ENCODE peak calls at places on chromosome 12, in five cellular contexts. Z is psoas muscle, Y is Caco-2, T is heart left ventricle, D is uterus. B is an unnamed sample.

GRCh38 chr12:124518051-124518932 is 49.1 kb downstream of the NCOR2 start:
- DNase-seq in Z (peak; percentile 98), Y (no peak), T (peak; percentile 98), D (peak; percentile 99), B (peak; percentile 99)

GRCh38 chr12:19683178-19683927 is 244.1 kb downstream of the AEBP2 start:
- DNase-seq in Z (no peak), Y (no peak), T (no peak), D (no peak), B (no peak)

GRCh38 chr12:39972119-39972518 is 133.8 kb downstream of the SLC2A13 start:
- DNase-seq in Z (no peak), Y (no peak), T (no peak), D (no peak), B (no peak)

GRCh38 chr12:123986374-123986920 is 13.4 kb downstream of the ZNF664 start:
- DNase-seq in Z (no peak), Y (no peak), T (no peak), D (no peak), B (no peak)

GRCh38 chr12:1481326-1481725 is 113.1 kb downstream of the FBXL14 start:
- DNase-seq in Z (no peak), Y (no peak), T (no peak), D (no peak), B (no peak)

GRCh38 chr12:114976959-114977358 is 293.0 kb upstream of the TBX3 start:
- DNase-seq in Z (no peak), Y (no peak), T (no peak), D (no peak), B (no peak)

GRCh38 chr12:54680374-54680773 is 32.2 kb upstream of the DCD start:
- DNase-seq in Z (no peak), Y (peak; percentile 50), T (no peak), D (no peak), B (no peak)

GRCh38 chr12:69070319-69071090 is 137.5 kb upstream of the CPM start:
- DNase-seq in Z (no peak), Y (peak; percentile 67), T (no peak), D (peak; percentile 28), B (peak; percentile 23)

GRCh38 chr12:132286912-132287311 is 42.5 kb downstream of the GALNT9 start:
- DNase-seq in Z (peak; percentile 11), Y (peak; percentile 50), T (peak; percentile 37), D (no peak), B (no peak)

GRCh38 chr12:16300222-16300621 is 22.7 kb upstream of the SLC15A5 start:
- DNase-seq in Z (no peak), Y (no peak), T (no peak), D (no peak), B (no peak)

GRCh38 chr12:6062427-6063378 is 61.8 kb downstream of the VWF start:
- DNase-seq in Z (no peak), Y (peak; percentile 79), T (no peak), D (peak; percentile 30), B (no peak)

GRCh38 chr12:111410229-111411186 is 4.8 kb downstream of the SH2B3 start:
- DNase-seq in Z (no peak), Y (no peak), T (no peak), D (no peak), B (no peak)

GRCh38 chr12:27305673-27306504 is 26.7 kb upstream of the BMAL2 start:
- DNase-seq in Z (no peak), Y (no peak), T (no peak), D (no peak), B (peak; percentile 28)

GRCh38 chr12:26334621-26335124 is 139.3 kb downstream of the SSPN start:
- DNase-seq in Z (no peak), Y (no peak), T (no peak), D (no peak), B (no peak)

GRCh38 chr12:82793882-82794281 is 107.2 kb downstream of the TMTC2 start:
- DNase-seq in Z (no peak), Y (no peak), T (no peak), D (no peak), B (no peak)

GRCh38 chr12:128852885-128853284 is 393 bp upstream of the GLT1D1 start:
- DNase-seq in Z (no peak), Y (no peak), T (no peak), D (no peak), B (no peak)

GRCh38 chr12:24895612-24896011 is 53.3 kb downstream of the BCAT1 start:
- DNase-seq in Z (no peak), Y (no peak), T (no peak), D (no peak), B (no peak)

GRCh38 chr12:54262403-54262925 is 17.5 kb downstream of the CBX5 start:
- DNase-seq in Z (no peak), Y (peak; percentile 37), T (no peak), D (no peak), B (no peak)

GRCh38 chr12:89236237-89236636 is 116.1 kb downstream of the DUSP6 start:
- DNase-seq in Z (no peak), Y (no peak), T (no peak), D (no peak), B (no peak)

GRCh38 chr12:96099986-96100385 is 64.6 kb upstream of the LTA4H start:
- DNase-seq in Z (no peak), Y (no peak), T (no peak), D (no peak), B (no peak)

GRCh38 chr12:89566615-89567014 is 40.8 kb upstream of the POC1B start:
- DNase-seq in Z (no peak), Y (no peak), T (no peak), D (no peak), B (no peak)

GRCh38 chr12:57896437-57897201 is 44.7 kb upstream of the ATP23 start:
- DNase-seq in Z (peak; percentile 66), Y (peak; percentile 59), T (peak; percentile 89), D (peak; percentile 84), B (no peak)

GRCh38 chr12:57518176-57518919 is 2.0 kb downstream of the DDIT3 start:
- DNase-seq in Z (no peak), Y (no peak), T (no peak), D (no peak), B (no peak)

GRCh38 chr12:76866146-76866545 is 12.7 kb downstream of the CSRP2 start:
- DNase-seq in Z (no peak), Y (no peak), T (no peak), D (no peak), B (no peak)

GRCh38 chr12:70430400-70430799 is 64.3 kb downstream of the KCNMB4 start:
- DNase-seq in Z (no peak), Y (no peak), T (no peak), D (no peak), B (no peak)

GRCh38 chr12:132156145-132156709 is 12.0 kb downstream of the NOC4L start:
- DNase-seq in Z (no peak), Y (no peak), T (no peak), D (no peak), B (no peak)

GRCh38 chr12:22828059-22828458 is 203.1 kb downstream of the ETNK1 start:
- DNase-seq in Z (no peak), Y (no peak), T (no peak), D (no peak), B (no peak)

GRCh38 chr12:116977465-116978380 is 67.0 kb downstream of the FBXW8 start:
- DNase-seq in Z (no peak), Y (no peak), T (no peak), D (no peak), B (no peak)

GRCh38 chr12:11016937-11017336 is 5.5 kb downstream of the TAS2R19 start:
- DNase-seq in Z (no peak), Y (no peak), T (no peak), D (no peak), B (no peak)

GRCh38 chr12:10867381-10867780 is 16.7 kb downstream of the PRH1 start:
- DNase-seq in Z (no peak), Y (no peak), T (no peak), D (no peak), B (peak; percentile 85)

DNA sequence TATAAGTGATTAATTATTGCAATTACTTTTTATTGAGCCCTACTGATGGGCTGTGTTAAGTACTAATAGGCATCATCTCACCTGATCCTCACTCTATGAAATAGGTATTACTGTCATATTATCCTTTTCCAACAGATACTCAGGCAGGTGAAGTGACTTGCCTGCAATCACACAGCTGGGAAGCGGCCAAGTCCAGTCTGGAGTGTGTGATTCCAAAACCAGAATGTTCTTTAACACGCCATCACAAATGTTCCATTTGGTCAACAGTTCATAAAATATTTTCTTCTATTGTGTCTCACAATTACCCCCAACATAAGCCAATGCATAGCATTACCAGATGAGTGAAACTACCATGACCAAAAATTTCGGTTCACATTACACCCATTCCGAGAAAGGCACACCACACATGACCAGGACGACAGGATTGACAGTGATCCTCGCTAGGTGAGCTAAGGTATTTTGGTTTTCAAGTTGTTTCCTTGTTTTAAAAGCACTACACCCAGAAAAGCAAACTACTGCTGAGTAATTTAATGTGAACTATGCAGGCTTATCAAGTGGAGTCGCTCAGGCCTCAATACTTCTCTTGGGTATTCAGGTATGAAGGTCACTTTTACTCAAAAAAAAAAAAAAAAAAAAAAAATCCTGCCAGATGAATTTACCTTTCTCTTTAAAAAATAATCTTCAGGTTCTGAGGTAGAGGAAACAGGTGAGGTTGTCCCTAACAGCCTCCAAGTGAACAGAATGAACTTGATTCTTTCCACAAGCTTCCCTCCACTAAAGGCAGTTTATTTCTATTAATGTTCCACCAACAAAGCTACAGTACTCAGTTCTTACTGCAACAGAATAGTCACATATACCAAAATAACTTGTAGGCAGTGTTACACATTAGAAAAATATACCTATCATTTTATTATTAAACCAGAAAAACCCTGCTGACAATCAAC is 2.4 kb downstream of the VPS37B start:
- DNase-seq in Z (no peak), Y (no peak), T (no peak), D (no peak), B (no peak)
- H3K4me3 ChIP-seq in Z (peak overlapping the region; percentile 78), Y (no peak overlapping the region), T (peak overlapping the region; percentile 72), D (no peak overlapping the region), B (no peak overlapping the region)

DNA sequence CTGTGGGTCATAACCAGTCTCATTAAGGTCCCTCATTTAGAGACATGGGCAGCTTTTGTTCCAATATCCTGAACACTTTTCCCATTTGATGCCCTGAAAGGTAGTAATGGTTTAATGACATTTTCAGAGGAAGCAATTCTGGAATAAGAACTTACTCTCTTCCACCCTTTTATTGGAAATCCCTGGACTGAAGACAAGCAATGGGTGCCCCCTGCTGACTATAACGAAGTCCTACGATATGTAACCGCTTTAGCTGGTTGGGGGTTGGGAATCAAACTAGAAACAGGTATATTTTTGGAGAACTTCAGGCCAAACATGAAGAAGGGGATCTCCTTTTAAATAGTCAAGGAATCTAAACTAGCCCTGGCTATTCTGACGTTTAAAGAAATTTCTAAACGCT is 20.5 kb downstream of the SARNP start:
- DNase-seq in Z (no peak), Y (no peak), T (no peak), D (no peak), B (no peak)
- TF ChIP-seq CTCF in Z (peak; percentile 50), Y (peak; percentile 61), T (peak; percentile 44), D (peak; percentile 59), B (peak; percentile 84)

DNA sequence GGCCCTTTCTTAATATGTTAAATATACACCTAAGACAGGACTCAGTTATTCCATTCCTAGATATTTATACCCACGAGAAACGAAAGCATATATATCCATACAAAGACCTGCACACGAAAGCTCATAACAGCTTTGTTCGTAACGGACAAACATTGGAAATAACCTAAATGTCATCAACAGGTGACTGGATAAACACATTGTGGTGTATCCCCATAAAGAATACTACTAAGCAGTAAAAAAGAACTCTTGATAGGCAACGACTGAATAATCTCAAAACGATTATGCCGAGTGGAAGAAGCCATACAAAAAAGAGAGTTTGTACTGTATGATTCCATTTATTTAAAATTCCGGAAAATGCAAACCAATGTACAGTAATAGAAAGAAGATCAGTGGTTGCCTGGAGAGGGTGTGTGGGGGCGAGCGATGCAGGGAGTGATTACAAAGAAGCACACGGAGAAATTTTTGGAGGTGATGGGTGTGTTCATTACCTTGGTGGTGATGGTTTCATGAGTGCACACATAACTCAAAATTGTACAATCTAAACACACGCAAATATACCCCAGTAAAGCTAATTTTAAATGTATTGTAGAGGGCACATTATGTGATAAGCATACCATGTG is 1.4 kb upstream of the SCN8A start:
- DNase-seq in Z (no peak), Y (no peak), T (no peak), D (no peak), B (no peak)
- H3K4me3 ChIP-seq in Z (no peak overlapping the region), Y (peak overlapping the region; percentile 92), T (no peak overlapping the region), D (no peak overlapping the region), B (no peak overlapping the region)

GRCh38 chr12:98422809-98423208 is 92.6 kb upstream of the TMPO start:
- DNase-seq in Z (no peak), Y (peak; percentile 46), T (no peak), D (no peak), B (no peak)
- TF ChIP-seq CTCF in Z (no peak), Y (peak; percentile 25), T (peak; percentile 17), D (no peak), B (peak; percentile 18)